ENCODE peak calls at places on chromosome 13, in seven cellular contexts. J, B, H, W, P, F and E are unnamed samples.

GRCh38 chr13:81551036-81551435 is 1210.1 kb upstream of the SPRY2 start:
- DNase-seq in J (no peak), B (peak; percentile 5), H (no peak), W (no peak), P (no peak), F (no peak), E (no peak)

GRCh38 chr13:112032186-112032835 is 34.6 kb upstream of the SOX1 start:
- DNase-seq in J (no peak), B (no peak), H (no peak), W (no peak), P (peak; percentile 26), F (peak; percentile 70), E (no peak)

GRCh38 chr13:30346789-30347167 is 39.4 kb upstream of the KATNAL1 start:
- DNase-seq in J (no peak), B (no peak), H (no peak), W (no peak), P (no peak), F (no peak), E (no peak)

GRCh38 chr13:52852444-52852843 is 4.0 kb upstream of the PCDH8 start:
- DNase-seq in J (no peak), B (no peak), H (no peak), W (no peak), P (peak; percentile 79), F (no peak), E (no peak)

GRCh38 chr13:104949840-104950805 is 1585.3 kb downstream of the EFNB2 start:
- DNase-seq in J (no peak), B (peak; percentile 37), H (no peak), W (no peak), P (no peak), F (no peak), E (no peak)

GRCh38 chr13:67075239-67075638 is 154.9 kb downstream of the PCDH9 start:
- DNase-seq in J (no peak), B (peak; percentile 73), H (no peak), W (no peak), P (no peak), F (no peak), E (no peak)

GRCh38 chr13:24275041-24275440 is 34.3 kb upstream of the C1QTNF9 start:
- DNase-seq in J (no peak), B (no peak), H (no peak), W (no peak), P (no peak), F (no peak), E (no peak)

GRCh38 chr13:55893541-55893940 is 1247.2 kb upstream of the PRR20A start:
- DNase-seq in J (no peak), B (no peak), H (no peak), W (no peak), P (no peak), F (no peak), E (no peak)

GRCh38 chr13:21683034-21683733 is 12.3 kb downstream of the FGF9 start:
- DNase-seq in J (no peak), B (no peak), H (no peak), W (no peak), P (no peak), F (no peak), E (no peak)

GRCh38 chr13:48975926-48976676 is 389 bp downstream of the FNDC3A start:
- DNase-seq in J (peak; percentile 76), B (peak; percentile 82), H (peak; percentile 81), W (no peak), P (peak; percentile 59), F (peak; percentile 94), E (peak; percentile 80)

GRCh38 chr13:53028063-53028462 is 550 bp upstream of the OLFM4 start:
- DNase-seq in J (no peak), B (no peak), H (no peak), W (no peak), P (no peak), F (no peak), E (no peak)

GRCh38 chr13:80101040-80101439 is 239.9 kb downstream of the SPRY2 start:
- DNase-seq in J (no peak), B (peak; percentile 8), H (no peak), W (no peak), P (no peak), F (no peak), E (no peak)